ENCODE peak calls at places on chromosome 19, in four cellular contexts. J, S, Z and V are unnamed samples.

GRCh38 chr19:11349171-11349570 is 2.9 kb downstream of the CCDC159 start:
- DNase-seq in Z (no peak), S (no peak), J (no peak), V (no peak)

GRCh38 chr19:54105796-54106195 is 3.1 kb downstream of the NDUFA3 start:
- DNase-seq in J (no peak), S (no peak), Z (no peak), V (no peak)

GRCh38 chr19:48195106-48195830 is 24.8 kb downstream of the ZSWIM9 start:
- DNase-seq in S (no peak), Z (no peak), J (no peak), V (no peak)

GRCh38 chr19:14033946-14034345 is 2.4 kb downstream of the IL27RA start:
- DNase-seq in J (no peak), S (no peak), Z (no peak), V (no peak)

GRCh38 chr19:13557756-13558398 is 51.6 kb upstream of the CACNA1A start:
- DNase-seq in J (no peak), Z (no peak), S (no peak), V (no peak)

GRCh38 chr19:12647490-12648071 is 19.0 kb downstream of the MAN2B1 start:
- DNase-seq in S (no peak), J (no peak), Z (no peak), V (no peak)

GRCh38 chr19:14089412-14089661 is 1.2 kb downstream of the SAMD1 start:
- DNase-seq in J (peak; percentile 29), Z (no peak), S (no peak), V (no peak)

GRCh38 chr19:53132231-53132991 is at the start of gene ZNF415:
- DNase-seq in S (peak; percentile 11), Z (no peak), J (no peak), V (peak; percentile 41)

GRCh38 chr19:21474671-21475181 is 30.7 kb upstream of the ZNF429 start:
- DNase-seq in J (no peak), Z (no peak), S (peak; percentile 25), V (no peak)

GRCh38 chr19:55041627-55042343 is 3.7 kb upstream of the GP6 start:
- DNase-seq in J (no peak), S (no peak), Z (no peak), V (no peak)

GRCh38 chr19:12766051-12766521 is 9.3 kb downstream of the HOOK2 start:
- DNase-seq in S (no peak), Z (no peak), J (peak; percentile 84), V (no peak)

GRCh38 chr19:8695911-8696310 is 2.7 kb downstream of the ACTL9 start:
- DNase-seq in Z (no peak), S (no peak), J (no peak), V (no peak)

GRCh38 chr19:35911790-35912189 is 3.7 kb upstream of the TYROBP start:
- DNase-seq in Z (no peak), J (peak; percentile 59), S (no peak), V (no peak)

GRCh38 chr19:20179946-20180345 is 12.9 kb downstream of the ZNF486 start:
- DNase-seq in J (no peak), Z (no peak), S (no peak), V (no peak)

GRCh38 chr19:29714371-29714952 is 599 bp downstream of the C19orf12 start:
- DNase-seq in Z (no peak), S (no peak), J (no peak), V (no peak)

GRCh38 chr19:6760606-6761005 is 6.6 kb downstream of the SH2D3A start:
- DNase-seq in Z (no peak), J (no peak), S (no peak), V (no peak)

GRCh38 chr19:35764432-35765315 is 6.7 kb downstream of the PROSER3 start:
- DNase-seq in J (no peak), S (no peak), Z (no peak), V (no peak)

GRCh38 chr19:44890366-44891015 is 563 bp upstream of the TOMM40 start:
- DNase-seq in Z (peak; percentile 100), S (peak; percentile 100), J (peak; percentile 100), V (peak; percentile 97)

GRCh38 chr19:4866595-4867424 is 657 bp downstream of the PLIN3 start:
- DNase-seq in S (peak; percentile 30), Z (no peak), J (no peak), V (no peak)

GRCh38 chr19:16261584-16262370 is 62.8 kb upstream of the KLF2 start:
- DNase-seq in S (no peak), J (no peak), Z (no peak), V (no peak)

GRCh38 chr19:41149831-41150230 is 35.6 kb downstream of the CYP2F1 start:
- DNase-seq in Z (no peak), J (no peak), S (no peak), V (no peak)

GRCh38 chr19:40974633-40975037 is 16.4 kb upstream of the CYP2B6 start:
- DNase-seq in J (peak; percentile 90), Z (peak; percentile 3), S (no peak), V (peak; percentile 7)

GRCh38 chr19:6002591-6002990 is 24.7 kb upstream of the RANBP3 start:
- DNase-seq in J (no peak), Z (no peak), S (no peak), V (no peak)

GRCh38 chr19:47479701-47480503 is 4.1 kb downstream of the KPTN start:
- DNase-seq in Z (no peak), J (no peak), S (no peak), V (no peak)

GRCh38 chr19:40775632-40776022 is 306 bp downstream of the MIA start:
- DNase-seq in S (no peak), J (no peak), Z (no peak), V (no peak)

GRCh38 chr19:45878043-45878794 is 7.7 kb downstream of the IRF2BP1 start:
- DNase-seq in J (no peak), Z (no peak), S (no peak), V (no peak)

GRCh38 chr19:44151491-44151890 is 10.1 kb downstream of the ZNF234 start:
- DNase-seq in S (no peak), Z (no peak), J (no peak), V (no peak)

GRCh38 chr19:18793144-18794028 is 2.3 kb upstream of the COMP start:
- DNase-seq in S (no peak), J (no peak), Z (no peak), V (no peak)

GRCh38 chr19:46616631-46617322 is 8.1 kb downstream of the PTGIR start:
- DNase-seq in Z (no peak), S (no peak), J (peak; percentile 77), V (peak; percentile 27)

GRCh38 chr19:29645911-29646310 is 19.4 kb upstream of the PLEKHF1 start:
- DNase-seq in Z (no peak), J (no peak), S (no peak), V (no peak)

GRCh38 chr19:1018932-1019615 is 1.8 kb downstream of the TMEM259 start:
- DNase-seq in J (no peak), S (no peak), Z (no peak), V (no peak)
- H3K4me3 ChIP-seq in J (peak overlapping the region; percentile 81), S (peak overlapping the region; percentile 94), Z (peak overlapping the region; percentile 83), V (peak overlapping the region; percentile 89)

GRCh38 chr19:42199440-42200115 is 17.9 kb downstream of the DEDD2 start:
- DNase-seq in Z (peak; percentile 68), S (no peak), J (no peak), V (no peak)
- TF ChIP-seq CTCF in Z (peak; percentile 67), S (no peak), J (no peak), V (no peak)

DNA sequence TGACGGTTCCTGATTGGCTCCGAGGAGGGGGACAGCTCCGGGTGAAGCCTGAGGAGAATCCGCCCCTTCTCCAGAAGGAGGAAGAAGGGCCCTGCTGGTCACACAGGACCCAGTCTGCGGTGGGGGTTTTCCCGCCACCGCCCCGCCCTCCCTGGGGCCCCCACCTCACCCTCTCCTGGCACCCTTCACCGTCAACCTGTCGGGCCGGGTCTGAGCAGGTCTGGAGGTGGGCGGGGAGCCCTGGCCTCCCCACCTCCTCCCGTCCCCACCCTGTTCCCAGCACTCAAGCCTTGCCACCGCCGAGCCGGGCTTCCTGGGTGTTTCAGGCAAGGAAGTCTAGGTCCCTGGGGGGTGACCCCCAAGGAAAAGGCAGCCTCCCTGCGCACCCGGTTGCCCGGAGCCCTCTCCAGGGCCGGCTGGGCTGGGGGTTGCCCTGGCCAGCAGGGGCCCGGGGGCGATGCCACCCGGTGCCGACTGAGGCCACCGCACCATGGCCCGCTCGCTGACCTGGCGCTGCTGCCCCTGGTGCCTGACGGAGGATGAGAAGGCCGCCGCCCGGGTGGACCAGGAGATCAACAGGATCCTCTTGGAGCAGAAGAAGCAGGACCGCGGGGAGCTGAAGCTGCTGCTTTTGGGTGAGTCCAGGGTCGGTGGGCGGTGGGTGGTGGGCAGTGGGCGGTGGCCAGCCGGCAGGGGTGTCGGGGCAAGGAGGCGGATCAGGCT is at the start of gene GNA15:
- DNase-seq in S (no peak), J (no peak), Z (no peak), V (no peak)
- H3K4me3 ChIP-seq in S (peak within 1 kb of the TSS; percentile 26), J (no peak within 1 kb of the TSS), Z (peak within 1 kb of the TSS; percentile 84), V (no peak within 1 kb of the TSS)

DNA sequence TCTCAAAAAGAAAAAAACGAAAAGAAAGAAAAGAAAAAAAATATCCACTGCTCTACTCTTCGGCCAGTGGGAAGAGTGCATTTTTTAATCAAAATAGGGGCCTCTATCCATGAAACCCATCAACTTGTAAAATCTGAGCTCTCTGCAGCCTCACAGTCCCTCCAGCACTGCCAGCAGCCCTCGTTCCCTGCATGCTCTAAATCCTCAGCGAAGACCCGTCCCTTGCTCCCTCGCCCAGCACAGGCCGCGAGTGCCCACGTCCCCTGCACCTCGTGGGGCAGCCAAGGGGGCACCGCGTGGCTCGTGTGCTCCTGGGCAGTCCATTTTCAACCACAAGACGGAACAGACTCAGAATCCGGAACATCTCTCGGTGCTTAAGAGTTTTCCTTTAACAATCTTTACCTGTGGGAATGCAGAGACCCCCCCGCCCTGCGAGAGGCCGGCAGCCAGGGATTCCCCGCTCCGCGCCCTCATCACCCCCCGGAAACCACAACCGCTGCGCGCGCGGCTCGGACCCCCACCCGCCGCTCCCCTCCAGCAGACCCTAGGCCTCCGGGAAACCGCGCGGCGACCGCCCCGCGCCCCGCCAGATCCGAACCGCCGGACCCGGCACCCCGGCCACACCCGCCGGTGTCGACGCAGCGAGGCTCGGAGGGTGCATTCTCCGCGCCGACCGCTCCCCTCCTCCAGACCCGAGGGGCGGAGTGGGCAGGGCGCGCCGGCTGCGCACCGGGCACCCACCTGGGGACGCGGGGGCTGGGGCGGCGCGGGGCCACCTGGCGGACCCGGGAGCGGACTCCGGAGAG is 624 bp downstream of the ANKRD27 start:
- DNase-seq in Z (no peak), S (no peak), J (no peak), V (no peak)
- TF ChIP-seq CTCF in Z (no peak), S (no peak), J (no peak), V (no peak)

GRCh38 chr19:58395979-58396627 is 647 bp downstream of the RNF225 start:
- DNase-seq in Z (no peak), S (no peak), J (no peak), V (no peak)
- H3K4me3 ChIP-seq in Z (no peak overlapping the region), S (no peak overlapping the region), J (no peak overlapping the region), V (peak overlapping the region; percentile 56)